ENCODE peak calls at places on chromosome 16, in seven cellular contexts. I, F, A, Q, P, T and H are unnamed samples.

GRCh38 chr16:720990-721764 is at the start of gene ANTKMT:
- DNase-seq in I (no peak), F (peak), A (peak), Q (peak), P (peak), T (peak), H (peak)

GRCh38 chr16:4327386-4327781 is 11.5 kb downstream of the GLIS2 start:
- DNase-seq in I (no peak), F (no peak), A (no peak), Q (no peak), P (no peak), T (no peak), H (no peak)

GRCh38 chr16:56611281-56611833 is 3.0 kb downstream of the MT2A start:
- DNase-seq in I (no peak), F (peak), A (no peak), Q (no peak), P (no peak), T (peak), H (peak)

GRCh38 chr16:10964891-10965326 is 20.5 kb downstream of the CLEC16A start:
- DNase-seq in I (no peak), F (no peak), A (peak), Q (peak), P (no peak), T (peak), H (no peak)

GRCh38 chr16:3444032-3444388 is 530 bp downstream of the NAA60 start:
- DNase-seq in I (no peak), F (peak), A (no peak), Q (peak), P (no peak), T (peak), H (peak)

GRCh38 chr16:75620326-75621169 is 2.5 kb downstream of the ADAT1 start:
- DNase-seq in I (no peak), F (no peak), A (peak), Q (peak), P (no peak), T (no peak), H (no peak)

GRCh38 chr16:74667215-74667765 is 613 bp upstream of the RFWD3 start:
- DNase-seq in I (no peak), F (peak), A (peak), Q (peak), P (no peak), T (peak), H (no peak)

GRCh38 chr16:10153993-10154788 is 28.0 kb downstream of the GRIN2A start:
- DNase-seq in I (no peak), F (no peak), A (no peak), Q (no peak), P (no peak), T (no peak), H (no peak)

GRCh38 chr16:89119661-89120141 is 26.0 kb downstream of the ACSF3 start:
- DNase-seq in I (no peak), F (no peak), A (no peak), Q (no peak), P (no peak), T (no peak), H (no peak)

GRCh38 chr16:85564277-85565051 is 48.7 kb upstream of the GSE1 start:
- DNase-seq in I (no peak), F (no peak), A (peak), Q (peak), P (no peak), T (no peak), H (no peak)
- TF ChIP-seq CTCF in I (peak), F (peak), A (peak), Q (peak), P (peak), T (peak), H (peak)

GRCh38 chr16:22008215-22009142 is 568 bp downstream of the MOSMO start:
- DNase-seq in I (no peak), F (no peak), A (peak), Q (no peak), P (peak), T (no peak), H (no peak)

GRCh38 chr16:22006636-22007035 is 1.3 kb upstream of the MOSMO start:
- DNase-seq in I (no peak), F (no peak), A (no peak), Q (no peak), P (no peak), T (no peak), H (no peak)

GRCh38 chr16:22005746-22006145 is 2.2 kb upstream of the MOSMO start:
- DNase-seq in I (no peak), F (no peak), A (no peak), Q (no peak), P (no peak), T (no peak), H (no peak)

GRCh38 chr16:22007159-22007508 is 777 bp upstream of the MOSMO start:
- DNase-seq in I (no peak), F (no peak), A (peak), Q (no peak), P (no peak), T (no peak), H (no peak)

DNA sequence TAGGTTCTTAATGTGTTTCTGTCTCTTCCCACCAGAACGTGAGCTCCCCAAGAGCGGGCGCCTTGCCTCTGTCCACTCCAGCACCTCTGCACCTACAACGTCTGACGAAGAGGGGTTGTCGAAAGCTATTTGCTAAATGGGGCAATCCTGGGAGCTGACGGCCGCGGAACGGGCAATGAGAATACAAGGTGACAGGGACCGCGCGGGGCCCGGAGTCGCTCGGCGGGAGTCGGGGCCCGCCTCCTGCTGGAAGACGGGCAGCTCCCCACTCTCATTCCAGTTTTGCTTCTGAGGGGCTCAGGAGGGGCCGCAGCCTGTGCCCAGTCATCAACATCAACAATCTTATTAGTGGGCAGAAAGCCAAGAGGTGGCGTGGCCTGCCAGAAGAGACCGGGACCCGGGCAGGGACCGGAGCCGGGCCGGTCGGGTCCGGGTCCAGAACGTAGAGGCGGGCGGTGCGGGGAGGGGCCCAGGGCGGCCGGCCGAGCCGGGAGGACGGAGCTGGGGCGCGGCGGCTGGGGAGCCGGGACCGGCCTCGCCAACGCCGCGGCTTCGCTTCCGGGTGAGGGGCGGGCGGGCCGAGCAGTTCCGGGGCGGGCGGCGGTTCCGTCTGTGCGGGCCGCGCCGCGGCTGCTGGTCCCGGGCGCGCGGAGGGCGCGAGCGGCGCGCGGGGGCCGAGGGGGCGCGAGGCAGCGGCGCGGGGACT is at the start of gene MOSMO:
- DNase-seq in I (no peak), F (peak), A (peak), Q (peak), P (peak), T (peak), H (peak)
- TF ChIP-seq CTCF in I (no peak), F (no peak), A (no peak), Q (no peak), P (peak), T (no peak), H (no peak)

GRCh38 chr16:71443714-71444113 is 1.9 kb upstream of the TLE7 start:
- DNase-seq in I (no peak), F (no peak), A (no peak), Q (no peak), P (no peak), T (no peak), H (no peak)

GRCh38 chr16:71442041-71442440 is at the start of gene TLE7:
- DNase-seq in I (no peak), F (no peak), A (no peak), Q (no peak), P (no peak), T (no peak), H (no peak)

GRCh38 chr16:71441348-71441781 is 489 bp downstream of the TLE7 start:
- DNase-seq in I (no peak), F (peak), A (peak), Q (no peak), P (no peak), T (no peak), H (no peak)

GRCh38 chr16:71439531-71439930 is 2.3 kb downstream of the TLE7 start:
- DNase-seq in I (no peak), F (peak), A (no peak), Q (no peak), P (no peak), T (no peak), H (no peak)

DNA sequence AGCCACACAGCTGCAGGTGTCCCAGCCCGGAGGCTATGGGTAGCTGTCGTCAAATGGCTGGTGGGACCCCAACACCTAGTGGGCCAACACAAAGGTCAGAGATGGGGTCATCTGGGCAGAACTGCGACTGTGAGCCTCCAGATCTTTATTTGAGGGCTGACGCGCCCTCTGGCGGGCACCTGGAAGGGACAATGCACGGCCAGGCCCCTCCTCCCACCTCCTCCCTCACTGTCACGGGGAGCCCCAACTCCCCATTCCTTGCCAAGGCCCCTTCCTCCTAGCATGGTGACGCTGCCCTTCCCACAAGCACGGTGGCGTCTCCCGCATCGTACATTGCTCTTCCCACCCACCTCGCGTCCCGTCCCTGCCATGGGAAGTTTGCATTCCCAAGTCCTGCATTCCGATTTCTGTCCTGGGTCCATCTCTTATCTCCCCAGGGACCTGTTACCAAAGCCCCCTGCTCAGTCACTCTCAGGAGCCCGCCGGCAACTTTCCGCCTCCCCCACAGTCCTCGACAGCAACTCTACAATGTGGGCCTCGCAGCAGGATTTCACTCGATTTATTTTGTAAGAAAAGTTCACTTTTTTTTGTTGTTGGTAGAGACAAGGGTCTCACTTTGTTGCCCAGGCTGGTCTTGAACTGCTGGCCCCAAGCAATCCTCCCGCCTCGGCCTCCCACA is 1.0 kb downstream of the TLE7 start:
- DNase-seq in I (no peak), F (no peak), A (no peak), Q (no peak), P (no peak), T (no peak), H (peak)
- TF ChIP-seq CTCF in I (no peak), F (peak), A (no peak), Q (no peak), P (peak), T (peak), H (peak)

GRCh38 chr16:67922740-67923139 is 8.9 kb downstream of the CTRL start:
- DNase-seq in I (no peak), F (no peak), A (no peak), Q (no peak), P (no peak), T (no peak), H (no peak)
- TF ChIP-seq CTCF in I (peak), F (no peak), A (no peak), Q (no peak), P (no peak), T (no peak), H (no peak)

DNA sequence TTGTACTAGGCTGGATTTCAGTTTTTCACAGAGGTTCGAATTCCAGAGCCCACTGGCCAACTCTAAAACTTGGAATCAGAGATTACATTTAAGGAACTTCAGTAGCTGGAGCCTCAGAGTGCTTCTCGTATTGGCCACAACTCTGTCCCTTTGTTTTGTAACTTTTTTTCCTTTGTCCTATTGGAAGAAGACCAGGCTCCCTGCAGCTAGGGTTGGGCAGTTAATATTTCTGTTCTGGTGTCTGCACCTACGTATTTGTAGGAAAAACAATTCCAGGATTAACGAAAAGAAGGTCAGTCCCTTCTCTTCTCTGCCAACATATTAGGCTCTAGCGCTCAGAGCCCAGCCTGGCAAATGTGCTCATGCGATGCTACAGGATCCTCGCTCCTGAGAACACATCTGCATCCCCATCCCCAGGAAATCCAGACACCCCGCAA is 1.9 kb downstream of the CDH11 start:
- DNase-seq in I (no peak), F (peak), A (no peak), Q (no peak), P (no peak), T (peak), H (no peak)
- TF ChIP-seq CTCF in I (no peak), F (no peak), A (no peak), Q (no peak), P (no peak), T (no peak), H (no peak)

GRCh38 chr16:87844374-87844733 is 25.0 kb downstream of the SLC7A5 start:
- DNase-seq in I (no peak), F (no peak), A (no peak), Q (no peak), P (no peak), T (peak), H (no peak)
- TF ChIP-seq CTCF in I (no peak), F (no peak), A (no peak), Q (peak), P (peak), T (peak), H (peak)

GRCh38 chr16:80614908-80615696 is 74.3 kb downstream of the DYNLRB2 start:
- DNase-seq in I (no peak), F (peak), A (no peak), Q (no peak), P (no peak), T (peak), H (no peak)
- TF ChIP-seq CTCF in I (peak), F (peak), A (no peak), Q (no peak), P (no peak), T (peak), H (no peak)